ENCODE peak calls at places on chromosomes 16 and 17, in ten cellular contexts. G, J, B, P, O, U, D, I, S and L are unnamed samples. For H3K4me1 and H3K27me3, the result is how much of the 10 kb centered on the place peaks cover.

GRCh38 chr16:47142469-47143328 is 1.0 kb downstream of the NETO2 start:
- DNase-seq in J (peak), S (peak), D (peak), O (no peak), I (peak), B (no peak), U (no peak), P (no peak), G (no peak), L (peak)

GRCh38 chr17:40517981-40518380 is 16.6 kb upstream of the TNS4 start:
- DNase-seq in P (no peak), B (no peak), I (peak), J (no peak), U (peak), S (no peak), G (no peak), D (no peak), O (no peak), L (no peak)

GRCh38 chr17:41917192-41917591 is 1.6 kb downstream of the ACLY start:
- DNase-seq in O (no peak), I (no peak), B (peak), U (no peak), S (no peak), J (no peak), G (no peak), D (no peak), P (peak), L (peak)

GRCh38 chr17:41417576-41418015 is 6.8 kb downstream of the KRT37 start:
- DNase-seq in I (no peak), G (no peak), B (peak), U (no peak), S (no peak), O (no peak), J (no peak), P (no peak), D (no peak), L (no peak)

GRCh38 chr16:1689853-1690252 is 11.8 kb downstream of the JPT2 start:
- DNase-seq in U (no peak), D (no peak), P (no peak), G (no peak), O (no peak), J (no peak), I (no peak), B (no peak), S (no peak), L (no peak)

GRCh38 chr16:1002399-1003161 is 21.0 kb downstream of the SOX8 start:
- DNase-seq in P (no peak), I (no peak), B (peak), S (no peak), U (no peak), O (no peak), G (no peak), D (no peak), J (peak), L (no peak)

GRCh38 chr17:81058263-81058871 is 23.4 kb downstream of the BAIAP2 start:
- DNase-seq in G (no peak), O (no peak), J (no peak), P (no peak), B (no peak), S (no peak), U (no peak), D (no peak), I (no peak), L (no peak)

GRCh38 chr16:67182288-67182687 is 1.5 kb downstream of the MATCAP1 start:
- DNase-seq in S (no peak), O (no peak), I (no peak), D (no peak), J (no peak), P (no peak), G (no peak), B (no peak), U (no peak), L (no peak)

GRCh38 chr16:11136600-11136999 is 119.4 kb downstream of the SOCS1 start:
- DNase-seq in O (no peak), S (no peak), G (no peak), J (no peak), P (no peak), I (no peak), U (peak), D (no peak), B (no peak), L (peak)

GRCh38 chr16:67432491-67432890 is 1.6 kb downstream of the HSD11B2 start:
- DNase-seq in J (no peak), I (no peak), O (no peak), P (no peak), S (no peak), G (no peak), U (no peak), D (no peak), B (no peak), L (no peak)

GRCh38 chr17:58317421-58318064 is 11.1 kb downstream of the TSPOAP1 start:
- DNase-seq in U (peak), B (peak), I (no peak), J (peak), O (no peak), P (peak), D (peak), S (no peak), G (no peak), L (no peak)

GRCh38 chr17:45749831-45750335 is 34.2 kb upstream of the CRHR1 start:
- DNase-seq in U (no peak), P (no peak), S (no peak), O (no peak), I (no peak), J (no peak), B (no peak), G (no peak), D (no peak), L (no peak)

GRCh38 chr17:45752246-45752645 is 31.9 kb upstream of the CRHR1 start:
- DNase-seq in P (no peak), G (no peak), U (peak), S (no peak), O (no peak), J (no peak), B (no peak), I (no peak), D (no peak), L (no peak)

GRCh38 chr17:45748911-45749310 is 35.2 kb upstream of the CRHR1 start:
- DNase-seq in J (no peak), I (no peak), S (no peak), O (no peak), B (no peak), P (no peak), U (no peak), G (no peak), D (no peak), L (no peak)

GRCh38 chr17:45751466-45751865 is 32.7 kb upstream of the CRHR1 start:
- DNase-seq in D (no peak), P (no peak), U (peak), O (no peak), J (no peak), G (no peak), S (no peak), B (no peak), I (no peak), L (no peak)

DNA sequence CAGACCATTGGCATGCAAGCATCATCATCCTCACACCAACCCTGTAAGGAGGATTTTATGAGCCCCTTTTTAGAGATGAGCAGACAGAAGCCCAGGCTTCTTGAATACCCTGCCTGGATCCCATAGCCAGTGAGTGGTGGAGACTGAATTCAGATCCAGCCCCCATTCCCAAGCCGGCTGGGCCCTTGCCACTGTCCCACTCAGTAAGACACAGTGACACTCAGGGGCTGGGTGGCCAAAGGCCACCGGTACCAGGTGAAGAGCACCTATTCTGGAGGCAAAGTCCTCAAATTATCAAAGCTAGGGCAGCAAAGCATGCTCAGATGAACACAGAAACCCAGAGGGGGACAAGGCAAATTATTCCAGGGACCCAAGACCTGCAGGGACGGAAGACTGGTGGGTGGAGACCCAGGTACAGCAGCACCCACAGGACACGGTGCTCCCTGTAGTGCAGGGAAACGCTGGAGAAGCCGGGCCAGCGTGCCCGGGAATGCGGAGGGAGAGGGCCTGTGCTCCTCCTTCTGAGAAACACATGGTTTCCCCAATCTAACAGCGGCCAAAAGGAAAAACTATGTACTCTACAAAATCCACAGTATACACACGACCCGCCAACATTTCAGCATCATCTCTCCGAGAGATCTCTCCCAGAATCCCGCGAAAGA is 33.2 kb upstream of the CRHR1 start:
- DNase-seq in U (no peak), D (no peak), B (no peak), I (no peak), G (no peak), J (no peak), O (no peak), S (no peak), P (no peak), L (no peak)
- H3K27ac ChIP-seq in U (no peak), D (no peak), B (no peak), I (no peak), G (no peak), J (no peak), O (no peak), S (no peak), P (no peak), L (no peak)

DNA sequence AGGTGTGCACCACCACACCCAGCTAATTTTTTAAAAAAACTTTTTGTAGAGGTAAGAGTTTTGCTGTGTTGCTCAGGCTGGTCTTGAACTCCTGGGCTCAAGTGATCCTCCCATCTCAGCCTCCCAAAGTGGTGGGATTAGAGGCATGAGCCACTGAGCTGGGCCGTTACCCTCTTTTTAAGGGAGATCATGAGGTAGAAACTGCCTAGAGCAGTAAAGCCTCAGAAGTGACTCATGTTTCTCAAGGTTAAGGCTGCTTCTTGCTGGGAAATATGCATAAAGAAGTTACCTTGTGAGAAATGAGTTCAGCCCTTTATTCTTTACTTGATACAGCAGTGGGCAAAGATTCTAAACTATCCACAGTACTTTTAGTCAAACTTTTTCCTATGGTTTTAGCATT is 38.2 kb downstream of the GRB2 start:
- DNase-seq in I (no peak), P (no peak), U (no peak), G (no peak), B (no peak), O (no peak), D (no peak), S (no peak), J (no peak), L (no peak)
- H3K4me1 ChIP-seq in I (half or more), P (under half), U (under half), G (under half), B (under half), O (half or more), D (under half), S (half or more), J (half or more), L (under half)

GRCh38 chr17:15341966-15342365 is 569 bp upstream of the TEKT3 start:
- DNase-seq in G (no peak), P (no peak), O (no peak), U (no peak), I (no peak), D (no peak), B (no peak), S (no peak), J (no peak), L (no peak)

GRCh38 chr17:15342460-15342859 is 1.1 kb upstream of the TEKT3 start:
- DNase-seq in G (no peak), P (no peak), J (no peak), I (no peak), B (no peak), D (no peak), U (no peak), O (no peak), S (no peak), L (no peak)

GRCh38 chr17:15341385-15341849 is at the start of gene TEKT3:
- DNase-seq in U (peak), P (peak), G (peak), O (no peak), J (no peak), I (peak), B (peak), D (peak), S (peak), L (peak)

GRCh38 chr17:15343749-15344148 is 2.4 kb upstream of the TEKT3 start:
- DNase-seq in U (no peak), I (no peak), D (no peak), J (no peak), B (no peak), P (no peak), S (no peak), G (no peak), O (no peak), L (no peak)

DNA sequence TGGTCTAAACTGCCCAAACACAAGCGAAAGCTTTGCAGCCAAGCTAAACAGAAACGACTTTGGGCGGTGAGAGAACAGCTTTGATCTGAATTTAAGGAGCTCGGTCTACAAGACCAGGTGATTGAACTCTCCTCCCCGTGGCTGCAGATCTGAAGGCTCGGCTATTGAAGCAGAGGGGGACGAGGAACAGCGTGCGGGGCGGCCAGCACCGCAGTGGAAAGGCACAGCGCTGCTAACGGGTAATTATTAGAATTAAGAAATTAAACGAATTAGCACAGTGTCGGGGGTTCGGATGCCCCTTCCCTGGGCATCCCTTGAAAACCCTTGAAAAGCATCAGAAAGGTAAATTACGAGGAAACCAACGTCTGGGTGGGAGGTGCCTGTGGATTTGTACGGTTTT is 431 bp downstream of the TEKT3 start:
- DNase-seq in G (no peak), I (no peak), J (no peak), B (no peak), D (no peak), U (no peak), S (no peak), P (no peak), O (no peak), L (no peak)
- H3K27me3 ChIP-seq in G (under half), I (under half), J (under half), B (under half), D (under half), U (under half), S (under half), P (under half), O (under half), L (under half)

GRCh38 chr17:19671433-19671832 is 22.9 kb downstream of the ALDH3A2 start:
- DNase-seq in I (no peak), B (no peak), P (no peak), U (no peak), S (no peak), O (no peak), J (no peak), G (no peak), D (no peak), L (no peak)
- H3K27ac ChIP-seq in I (no peak), B (peak), P (no peak), U (no peak), S (no peak), O (peak), J (no peak), G (peak), D (peak), L (peak)

DNA sequence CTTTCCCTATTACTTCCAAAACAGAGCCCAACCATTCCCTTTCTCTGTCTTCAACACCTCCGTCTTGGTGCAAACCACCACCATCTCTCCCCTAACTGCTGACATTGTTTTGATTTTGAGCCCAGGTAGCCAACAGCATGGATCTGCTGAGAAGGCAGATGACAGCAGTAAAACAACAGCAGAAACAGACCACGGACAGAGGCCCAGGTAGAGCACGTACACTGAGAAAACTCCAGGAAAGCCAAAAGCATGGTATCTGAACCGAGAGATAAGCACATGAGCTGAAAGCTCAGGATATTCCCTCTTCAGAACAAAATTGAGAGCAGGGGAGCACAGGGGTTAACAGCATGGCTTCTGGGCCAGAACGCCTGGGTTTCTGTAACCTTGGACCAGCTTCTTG is 18.9 kb upstream of the MAP3K14 start:
- DNase-seq in U (no peak), G (no peak), J (no peak), S (peak), B (no peak), I (no peak), D (peak), P (no peak), O (peak), L (no peak)
- H3K4me1 ChIP-seq in U (under half), G (under half), J (under half), S (under half), B (under half), I (under half), D (under half), P (under half), O (under half), L (under half)

GRCh38 chr17:55384833-55385232 is 36.8 kb downstream of the MMD start:
- DNase-seq in I (no peak), P (no peak), B (no peak), J (no peak), S (no peak), U (no peak), O (no peak), D (no peak), G (no peak), L (no peak)

GRCh38 chr17:55381017-55381770 is 40.4 kb downstream of the MMD start:
- DNase-seq in U (no peak), B (no peak), P (no peak), D (no peak), O (peak), G (no peak), S (no peak), J (no peak), I (no peak), L (no peak)

GRCh38 chr17:55386931-55387330 is 34.7 kb downstream of the MMD start:
- DNase-seq in S (no peak), D (no peak), B (no peak), G (no peak), I (no peak), P (no peak), J (no peak), U (no peak), O (no peak), L (no peak)

GRCh38 chr17:55388842-55389241 is 32.8 kb downstream of the MMD start:
- DNase-seq in P (no peak), U (no peak), J (no peak), I (no peak), S (no peak), B (no peak), D (no peak), O (no peak), G (no peak), L (no peak)

GRCh38 chr17:55383771-55384679 is 37.6 kb downstream of the MMD start:
- DNase-seq in S (no peak), B (no peak), J (no peak), P (no peak), U (no peak), O (no peak), I (no peak), D (no peak), G (no peak), L (no peak)
- H3K27me3 ChIP-seq in S (under half), B (under half), J (under half), P (under half), U (under half), O (under half), I (under half), D (under half), G (under half), L (under half)

DNA sequence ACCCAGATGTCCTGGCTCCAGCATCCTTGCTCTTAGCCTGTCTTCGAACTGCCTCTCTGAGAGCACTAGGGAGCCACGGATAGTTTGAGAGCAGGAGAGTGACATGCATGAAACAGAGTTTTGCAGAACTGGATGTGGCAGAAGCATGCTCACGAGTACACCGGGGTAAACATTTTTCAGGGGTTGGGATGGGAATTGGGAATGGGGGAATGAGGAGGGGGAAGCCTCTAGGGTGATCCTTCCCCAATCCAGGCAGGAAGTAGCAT is 34.2 kb upstream of the CIBAR2 start:
- DNase-seq in D (no peak), U (no peak), B (no peak), J (no peak), I (no peak), S (no peak), P (no peak), O (no peak), G (no peak), L (no peak)
- H3K27ac ChIP-seq in D (no peak), U (no peak), B (no peak), J (no peak), I (peak), S (peak), P (no peak), O (peak), G (no peak), L (peak)

GRCh38 chr17:1764274-1764673 is 2.4 kb downstream of the SERPINF1 start:
- DNase-seq in O (no peak), U (peak), G (peak), I (peak), J (peak), B (peak), P (peak), S (peak), D (peak), L (peak)

GRCh38 chr17:1762233-1762905 is 509 bp downstream of the SERPINF1 start:
- DNase-seq in G (no peak), D (peak), I (no peak), S (no peak), B (no peak), U (no peak), O (no peak), P (no peak), J (no peak), L (peak)

GRCh38 chr17:1765576-1765975 is 3.7 kb downstream of the SERPINF1 start:
- DNase-seq in U (no peak), J (no peak), D (no peak), P (no peak), S (no peak), G (no peak), B (no peak), O (no peak), I (no peak), L (no peak)

GRCh38 chr17:1766382-1767135 is 4.7 kb downstream of the SERPINF1 start:
- DNase-seq in S (no peak), J (no peak), I (no peak), G (no peak), B (no peak), D (peak), U (no peak), P (no peak), O (peak), L (peak)

DNA sequence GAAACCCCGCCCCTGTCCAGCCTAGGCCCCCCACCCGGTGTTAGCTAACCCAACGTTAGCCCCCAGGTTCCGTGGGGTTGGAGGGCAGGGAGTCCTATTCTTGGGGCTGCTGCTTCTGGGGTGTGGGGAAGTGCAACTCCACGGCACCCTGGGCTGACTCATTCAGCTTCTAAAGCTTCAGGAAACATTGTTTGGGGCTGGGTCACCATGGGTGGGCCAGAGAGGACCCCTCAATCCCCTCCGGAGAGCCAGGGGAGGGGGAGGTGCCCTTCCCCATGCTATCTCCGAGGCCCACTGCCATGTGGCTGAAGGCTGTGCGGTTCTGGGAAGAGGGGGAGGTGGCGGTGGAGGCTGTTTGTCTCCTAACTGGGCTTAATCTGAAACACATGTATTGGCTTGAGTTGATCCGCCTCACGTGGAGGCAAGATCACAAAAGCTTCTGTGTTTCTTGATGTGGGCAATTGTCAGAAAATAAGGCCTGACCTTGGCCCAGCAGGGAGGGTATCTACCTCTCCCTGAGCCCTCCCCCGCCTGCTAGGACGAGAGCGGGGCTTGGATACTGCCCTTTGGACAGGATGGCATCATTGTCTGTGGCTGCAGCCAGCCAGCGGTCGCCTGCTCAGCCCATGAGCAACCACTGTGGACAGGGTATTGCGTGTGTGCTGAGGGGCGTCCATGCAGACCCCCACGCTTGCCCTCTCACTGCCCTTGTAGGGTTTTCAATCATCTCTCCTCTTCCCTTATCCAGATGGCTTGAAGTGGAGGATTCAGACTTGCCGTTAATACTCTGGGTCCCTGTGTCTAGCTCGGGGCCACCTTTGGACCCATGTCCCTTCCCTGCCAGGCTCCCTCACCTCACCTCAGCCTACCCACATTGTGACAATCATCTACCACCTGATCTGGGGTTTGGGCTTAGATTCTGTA is 1.3 kb downstream of the SERPINF1 start:
- DNase-seq in J (no peak), G (no peak), P (peak), S (no peak), I (no peak), B (peak), O (no peak), D (peak), U (peak), L (peak)
- H3K4me1 ChIP-seq in J (under half), G (under half), P (under half), S (under half), I (half or more), B (under half), O (half or more), D (under half), U (under half), L (under half)